ENCODE peak calls at places on chromosomes 7 and 10, in five cellular contexts. O is D341Med, V is foreskin fibroblast, R is cardiac muscle cell, Q is astrocyte of the cerebellum. U is an unnamed sample.

GRCh38 chr10:11517150-11517549 is 94.3 kb downstream of the USP6NL start:
- DNase-seq in Q (no peak), R (no peak), V (no peak), O (no peak), U (peak)

GRCh38 chr10:4766449-4766848 is 59.6 kb upstream of the AKR1E2 start:
- DNase-seq in V (peak), Q (no peak), R (peak), O (no peak), U (peak)

GRCh38 chr7:137682596-137682995 is 164.2 kb downstream of the DGKI start:
- DNase-seq in O (no peak), V (peak), R (peak), Q (no peak), U (peak)

GRCh38 chr7:71521506-71521905 is 389.6 kb downstream of the GALNT17 start:
- DNase-seq in O (peak), Q (peak), V (peak), R (no peak), U (no peak)

GRCh38 chr10:29130190-29130673 is 158.6 kb upstream of the LYZL1 start:
- DNase-seq in V (no peak), Q (no peak), O (peak), R (peak), U (peak)

GRCh38 chr10:124282326-124282725 is 136.4 kb downstream of the OAT start:
- DNase-seq in R (no peak), O (no peak), V (no peak), Q (no peak), U (no peak)

GRCh38 chr10:4488924-4489323 is 337.1 kb upstream of the AKR1E2 start:
- DNase-seq in O (no peak), Q (no peak), R (no peak), V (peak), U (no peak)

GRCh38 chr7:7433736-7434260 is 101.9 kb downstream of the COL28A1 start:
- DNase-seq in O (no peak), V (no peak), Q (no peak), R (no peak), U (no peak)

GRCh38 chr7:15686209-15686956 is at the start of gene MEOX2:
- DNase-seq in O (peak), Q (peak), R (peak), V (peak), U (no peak)